ENCODE peak calls at places on chromosome 12, in seven cellular contexts. Y is GM13976; U is stimulated activated CD8-positive, alpha-beta memory T cell treated with anti-CD3 and anti-CD28 coated beads, Interleukin-4, amount 100 ng/mL, for 48 hours; K is astrocyte of the spinal cord; C is pancreas; Q is cardiac muscle cell; Z is cardiac septum. X is an unnamed sample.

GRCh38 chr12:57111046-57111698 is at the start of gene STAT6:
- DNase-seq in Z (peak), Q (peak), U (peak), C (peak), K (peak), Y (peak), X (peak)

GRCh38 chr12:67698711-67699603 is 50.4 kb downstream of the DYRK2 start:
- DNase-seq in Y (peak), Q (no peak), Z (no peak), C (no peak), U (peak), K (peak), X (no peak)

GRCh38 chr12:45991289-45992249 is 1.2 kb upstream of the SCAF11 start:
- DNase-seq in U (peak), C (peak), K (peak), Z (peak), Q (peak), Y (peak), X (peak)

GRCh38 chr12:66048843-66049537 is 81.6 kb downstream of the LLPH start:
- DNase-seq in Y (no peak), K (no peak), Z (no peak), U (no peak), Q (no peak), C (no peak), X (no peak)

GRCh38 chr12:68483592-68484373 is 126.9 kb upstream of the RAP1B start:
- DNase-seq in Y (no peak), Z (no peak), U (no peak), Q (no peak), K (peak), C (no peak), X (no peak)

GRCh38 chr12:41185946-41186345 is 2.2 kb upstream of the PDZRN4 start:
- DNase-seq in Z (no peak), Y (no peak), C (no peak), K (no peak), U (no peak), Q (no peak), X (no peak)

GRCh38 chr12:94091624-94092023 is 56.8 kb upstream of the PLXNC1 start:
- DNase-seq in Z (no peak), Q (no peak), Y (no peak), U (no peak), K (no peak), C (no peak), X (no peak)

GRCh38 chr12:103455020-103455763 is 40.6 kb downstream of the C12orf42 start:
- DNase-seq in U (no peak), Q (no peak), C (no peak), Z (no peak), K (no peak), Y (no peak), X (no peak)

GRCh38 chr12:65977384-65977783 is 153.1 kb downstream of the HMGA2 start:
- DNase-seq in C (no peak), Q (no peak), Z (no peak), U (no peak), Y (no peak), K (no peak), X (no peak)

GRCh38 chr12:132593938-132594358 is 16.4 kb downstream of the LRCOL1 start:
- DNase-seq in Q (peak), K (peak), Y (peak), C (peak), Z (peak), U (peak), X (no peak)